ENCODE peak calls at places on chromosomes 4 and X, in four cellular contexts. Z is A549, G is AG10803, U is cardiac muscle cell. X is an unnamed sample.

GRCh38 chr4:168524006-168524405 is 27.2 kb downstream of the PALLD start:
- DNase-seq in Z (no peak), G (peak), U (no peak), X (no peak)

GRCh38 chr4:15130441-15130840 is 128.2 kb downstream of the CPEB2 start:
- DNase-seq in Z (no peak), G (no peak), U (no peak), X (no peak)

GRCh38 chr4:41660350-41660749 is 88.2 kb downstream of the PHOX2B start:
- DNase-seq in Z (no peak), G (no peak), U (no peak), X (no peak)

GRCh38 chrX:45527834-45528233 is 327.2 kb upstream of the DIPK2B start:
- DNase-seq in Z (no peak), G (peak), U (no peak), X (no peak)

GRCh38 chrX:111352424-111352823 is 59.6 kb downstream of the DCX start:
- DNase-seq in Z (peak), G (peak), U (no peak), X (no peak)

GRCh38 chr4:121900132-121900983 is 30.1 kb upstream of the BBS7 start:
- DNase-seq in Z (peak), G (peak), U (peak), X (peak)

GRCh38 chrX:39779952-39780783 is 317.6 kb downstream of the BCOR start:
- DNase-seq in Z (no peak), G (no peak), U (no peak), X (no peak)

GRCh38 chr4:187618701-187619278 is 376.8 kb upstream of the ZFP42 start:
- DNase-seq in Z (no peak), G (peak), U (no peak), X (no peak)

GRCh38 chrX:24380273-24381036 is 20.0 kb downstream of the SUPT20HL1 start:
- DNase-seq in Z (no peak), G (no peak), U (no peak), X (no peak)

DNA sequence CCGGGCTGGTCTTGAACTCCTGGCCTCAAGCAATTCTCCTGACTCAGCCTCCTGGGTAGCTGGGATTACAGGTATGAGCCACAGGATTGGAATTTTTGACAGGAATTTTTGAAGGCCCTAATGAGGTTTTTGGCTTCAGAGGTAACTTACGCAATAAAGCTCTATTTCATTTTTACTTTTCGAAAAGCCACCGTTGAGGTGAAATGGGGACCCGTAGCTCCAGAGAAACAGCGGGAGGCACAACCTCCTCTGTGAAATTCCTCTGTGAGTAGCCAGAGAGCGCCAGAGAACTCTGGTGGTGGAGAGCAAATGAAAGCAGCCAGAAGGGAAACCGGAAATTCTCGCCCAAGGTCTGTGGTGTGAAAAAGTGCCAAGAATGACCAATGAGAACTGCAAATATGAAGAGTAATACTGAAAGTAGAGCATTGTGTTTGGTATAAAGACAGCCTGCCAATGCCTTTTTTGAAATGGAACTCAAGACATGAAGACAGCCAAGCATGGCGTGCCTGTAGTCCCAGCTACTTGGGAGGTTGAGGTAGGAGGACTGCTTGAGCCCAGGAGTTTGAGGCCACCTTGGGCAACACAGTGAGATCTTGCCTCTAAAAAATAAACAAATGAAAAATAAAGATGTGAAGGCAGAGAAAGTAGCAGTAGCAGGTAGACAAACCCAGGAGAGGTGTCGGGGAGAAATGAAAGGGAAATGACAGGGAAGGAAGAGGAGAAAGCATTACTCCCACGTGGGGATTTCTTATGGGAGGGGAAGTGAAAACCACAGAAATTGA is 33.0 kb upstream of the TMEM131L start:
- DNase-seq in Z (peak), G (peak), U (peak), X (peak)
- TF ChIP-seq CTCF in Z (peak), G (peak), U (peak), X (peak)

GRCh38 chrX:56253832-56254703 is 21.9 kb downstream of the KLF8 start:
- DNase-seq in Z (no peak), G (no peak), U (no peak), X (no peak)

DNA sequence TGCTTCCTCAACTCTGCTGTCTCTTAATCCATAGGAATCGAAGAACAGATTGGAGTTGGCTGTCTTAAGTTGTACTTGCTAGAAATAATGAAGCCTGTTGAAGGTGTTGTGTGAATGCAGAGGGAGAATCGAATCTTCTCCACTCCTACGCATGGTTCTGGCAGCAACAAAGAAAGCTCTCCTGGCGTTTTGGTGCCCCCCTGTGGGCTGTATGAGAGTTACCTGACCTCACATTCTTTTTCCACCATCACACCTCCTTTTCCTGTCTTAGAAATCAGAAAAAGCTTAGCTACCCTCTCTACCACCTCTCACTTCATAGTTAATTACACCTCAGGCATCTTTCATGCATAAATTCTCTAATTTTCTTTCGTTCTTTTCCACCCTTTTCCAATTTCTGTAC is 16.3 kb downstream of the KLF8 start:
- DNase-seq in Z (peak), G (peak), U (peak), X (peak)
- TF ChIP-seq CTCF in Z (peak), G (peak), U (peak), X (peak)

GRCh38 chrX:115547448-115547847 is 13.5 kb upstream of the PLS3 start:
- DNase-seq in Z (no peak), G (no peak), U (no peak), X (no peak)
- TF ChIP-seq CTCF in Z (peak), G (peak), U (no peak), X (no peak)

DNA sequence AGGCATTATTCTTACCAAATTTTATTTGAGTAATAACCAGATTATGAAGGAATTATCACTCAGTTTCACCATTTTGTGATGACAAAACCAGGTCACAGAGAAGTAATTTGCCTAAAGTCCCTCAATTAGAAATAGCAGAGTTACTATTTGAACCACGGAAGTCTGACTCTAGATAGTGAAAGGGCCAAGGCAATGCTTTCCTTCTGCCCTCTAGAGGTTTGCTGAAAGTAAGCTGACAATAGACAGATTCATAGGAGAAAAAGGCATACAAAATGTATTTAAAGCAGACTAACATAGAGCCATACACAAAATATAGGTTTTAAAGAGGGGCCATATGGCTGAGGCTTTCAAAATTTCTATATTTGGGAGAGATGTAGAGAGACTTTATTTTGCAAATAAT is 43.1 kb downstream of the CXXC4 start:
- DNase-seq in Z (peak), G (no peak), U (peak), X (no peak)
- TF ChIP-seq CTCF in Z (peak), G (no peak), U (peak), X (no peak)

DNA sequence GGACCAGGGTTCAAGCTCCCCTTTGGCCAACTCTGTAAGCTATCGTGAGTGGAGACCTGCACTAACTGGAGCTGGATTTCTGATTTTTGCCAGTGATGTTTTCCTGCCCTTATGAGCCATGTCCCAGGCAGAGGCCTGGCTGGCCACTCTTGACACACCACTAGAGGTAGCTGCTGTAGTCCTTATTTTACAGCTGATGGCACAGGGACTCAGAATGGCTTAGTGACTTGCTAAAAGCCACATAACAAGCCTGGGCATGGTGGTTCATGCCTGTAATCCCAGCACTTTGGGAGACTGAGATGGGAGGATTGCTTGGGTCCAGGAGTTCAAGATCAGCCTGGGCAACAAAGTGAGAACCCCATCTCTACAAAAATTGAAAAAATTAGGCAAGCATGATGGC is 33.4 kb downstream of the CYTL1 start:
- DNase-seq in Z (peak), G (peak), U (no peak), X (peak)
- TF ChIP-seq CTCF in Z (peak), G (peak), U (peak), X (no peak)

GRCh38 chr4:167020410-167020809 is 213.9 kb downstream of the SPOCK3 start:
- DNase-seq in Z (peak), G (no peak), U (peak), X (peak)
- TF ChIP-seq CTCF in Z (peak), G (no peak), U (peak), X (no peak)

GRCh38 chrX:140672840-140673731 is 36.5 kb upstream of the LINC00632 start:
- DNase-seq in Z (peak), G (no peak), U (no peak), X (no peak)
- TF ChIP-seq CTCF in Z (no peak), G (no peak), U (no peak), X (no peak)

DNA sequence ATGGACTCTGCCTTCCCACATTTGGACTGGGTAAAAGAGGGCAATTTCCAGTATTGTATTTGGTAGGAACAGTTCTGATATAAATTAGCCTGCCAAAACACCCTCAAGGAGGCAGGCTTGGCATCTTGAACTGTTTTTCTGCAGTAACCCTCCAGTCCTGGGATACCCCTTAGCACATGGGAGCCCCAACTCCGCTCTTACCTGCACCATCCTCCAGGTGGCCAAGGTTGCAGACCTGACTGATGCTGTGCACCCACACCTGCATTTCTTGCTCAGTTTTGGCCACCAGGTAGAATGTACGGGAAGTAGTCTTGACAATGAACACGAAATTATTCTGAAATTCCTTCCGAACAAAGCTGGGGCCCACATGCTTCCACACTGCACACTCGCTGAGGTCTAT is 35.1 kb downstream of the GAB3 start:
- DNase-seq in Z (no peak), G (no peak), U (no peak), X (no peak)
- TF ChIP-seq CTCF in Z (no peak), G (no peak), U (no peak), X (no peak)

DNA sequence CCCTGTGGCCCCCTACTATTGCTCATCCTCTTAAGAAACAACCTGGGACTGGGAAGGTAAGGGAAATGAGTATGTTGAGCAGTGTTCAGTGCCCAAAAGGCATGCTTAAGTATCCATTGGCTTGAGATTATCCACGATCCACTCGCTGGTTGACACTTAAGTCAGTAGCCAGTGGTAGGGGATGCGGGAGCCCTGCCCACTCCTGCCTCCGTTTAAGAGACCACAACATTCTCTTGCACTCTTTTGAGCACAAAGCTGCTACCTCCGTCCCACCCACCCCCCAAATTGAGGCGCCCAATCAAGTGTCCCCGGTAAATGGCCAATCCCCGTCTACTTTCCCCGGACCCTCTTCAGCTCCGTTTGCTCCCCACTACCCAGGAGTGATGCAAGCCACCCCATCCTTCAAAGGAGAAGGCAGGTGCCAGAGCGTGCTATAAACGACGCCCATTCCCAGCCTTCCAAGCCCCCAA is 25.0 kb downstream of the UTP14A start:
- DNase-seq in Z (no peak), G (no peak), U (peak), X (no peak)
- TF ChIP-seq CTCF in Z (no peak), G (no peak), U (no peak), X (no peak)

DNA sequence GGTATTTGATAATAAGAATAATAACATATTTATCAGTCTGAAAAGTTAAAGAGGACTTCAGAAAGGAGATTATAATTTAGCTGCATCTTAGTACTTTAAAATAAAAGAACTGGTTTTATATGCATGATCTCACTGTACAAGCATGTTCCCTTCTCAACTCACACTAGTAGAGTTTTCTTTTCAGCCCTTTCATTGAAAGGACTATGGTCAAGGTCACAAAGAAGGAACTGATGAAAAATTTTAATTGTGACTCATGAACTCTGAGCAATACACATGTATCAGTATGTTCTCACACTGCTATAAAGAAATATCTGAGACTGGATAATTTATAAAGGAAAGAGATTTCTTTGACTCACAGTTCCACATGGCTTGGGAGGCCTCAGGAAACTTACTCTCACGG is 73.7 kb upstream of the NDST4 start:
- DNase-seq in Z (no peak), G (no peak), U (no peak), X (no peak)
- TF ChIP-seq CTCF in Z (no peak), G (no peak), U (no peak), X (no peak)